ENCODE peak calls at places on chromosome 13, in five cellular contexts. N is spleen, D is K562, E is heart right ventricle, V is cardiac muscle cell. T is an unnamed sample.

GRCh38 chr13:77031869-77032268 is 4.9 kb upstream of the FBXL3 start:
- DNase-seq in N (no peak), D (no peak), E (no peak), V (no peak), T (no peak)

GRCh38 chr13:53250272-53250875 is 221.8 kb downstream of the OLFM4 start:
- DNase-seq in N (no peak), D (peak; percentile 27), E (no peak), V (peak; percentile 86), T (peak; percentile 72)

GRCh38 chr13:50893211-50893852 is 16.3 kb upstream of the RNASEH2B start:
- DNase-seq in N (no peak), D (no peak), E (no peak), V (no peak), T (no peak)

GRCh38 chr13:78679329-78679728 is 20.4 kb upstream of the OBI1 start:
- DNase-seq in N (no peak), D (no peak), E (no peak), V (peak; percentile 45), T (no peak)

GRCh38 chr13:109715902-109716301 is 70.5 kb downstream of the IRS2 start:
- DNase-seq in N (no peak), D (no peak), E (no peak), V (peak; percentile 39), T (no peak)

GRCh38 chr13:90896022-90896421 is 451.5 kb upstream of the MIR17HG start:
- DNase-seq in N (no peak), D (no peak), E (no peak), V (no peak), T (no peak)

GRCh38 chr13:109494955-109495354 is 291.4 kb downstream of the IRS2 start:
- DNase-seq in N (no peak), D (no peak), E (no peak), V (no peak), T (no peak)

GRCh38 chr13:106277483-106278154 is 257.8 kb downstream of the EFNB2 start:
- DNase-seq in N (no peak), D (no peak), E (peak; percentile 23), V (peak; percentile 5), T (no peak)

GRCh38 chr13:91302070-91302469 is 45.4 kb upstream of the MIR17HG start:
- DNase-seq in N (no peak), D (no peak), E (no peak), V (no peak), T (no peak)

GRCh38 chr13:46114599-46114998 is 9.8 kb upstream of the CPB2 start:
- DNase-seq in N (no peak), D (no peak), E (no peak), V (no peak), T (no peak)

GRCh38 chr13:75364131-75364713 is 117.7 kb downstream of the TBC1D4 start:
- DNase-seq in N (no peak), D (no peak), E (no peak), V (no peak), T (no peak)

GRCh38 chr13:20426766-20427448 is 98.8 kb downstream of the CRYL1 start:
- DNase-seq in N (no peak), D (no peak), E (no peak), V (no peak), T (no peak)

GRCh38 chr13:46160474-46161066 is 21.4 kb downstream of the LCP1 start:
- DNase-seq in N (no peak), D (peak; percentile 55), E (no peak), V (peak; percentile 45), T (no peak)

GRCh38 chr13:23432589-23432988 is 913 bp downstream of the SACS start:
- DNase-seq in N (no peak), D (no peak), E (no peak), V (no peak), T (no peak)

GRCh38 chr13:71290963-71291937 is 575.8 kb downstream of the DACH1 start:
- DNase-seq in N (no peak), D (no peak), E (no peak), V (no peak), T (no peak)

GRCh38 chr13:95530178-95530577 is 22.3 kb upstream of the CLDN10 start:
- DNase-seq in N (no peak), D (no peak), E (no peak), V (no peak), T (no peak)

GRCh38 chr13:32179708-32180107 is 135.5 kb downstream of the ZAR1L start:
- DNase-seq in N (no peak), D (no peak), E (no peak), V (no peak), T (no peak)

GRCh38 chr13:29551214-29551613 is 44.3 kb downstream of the SLC7A1 start:
- DNase-seq in N (no peak), D (no peak), E (no peak), V (no peak), T (no peak)

GRCh38 chr13:35884211-35884610 is 247.0 kb downstream of the DCLK1 start:
- DNase-seq in N (no peak), D (no peak), E (no peak), V (no peak), T (no peak)

GRCh38 chr13:35881360-35881759 is 249.8 kb downstream of the DCLK1 start:
- DNase-seq in N (no peak), D (no peak), E (no peak), V (no peak), T (no peak)

GRCh38 chr13:35887028-35887666 is 244.0 kb downstream of the DCLK1 start:
- DNase-seq in N (no peak), D (no peak), E (no peak), V (no peak), T (no peak)

GRCh38 chr13:35879111-35879510 is 252.1 kb downstream of the DCLK1 start:
- DNase-seq in N (no peak), D (no peak), E (no peak), V (no peak), T (no peak)

DNA sequence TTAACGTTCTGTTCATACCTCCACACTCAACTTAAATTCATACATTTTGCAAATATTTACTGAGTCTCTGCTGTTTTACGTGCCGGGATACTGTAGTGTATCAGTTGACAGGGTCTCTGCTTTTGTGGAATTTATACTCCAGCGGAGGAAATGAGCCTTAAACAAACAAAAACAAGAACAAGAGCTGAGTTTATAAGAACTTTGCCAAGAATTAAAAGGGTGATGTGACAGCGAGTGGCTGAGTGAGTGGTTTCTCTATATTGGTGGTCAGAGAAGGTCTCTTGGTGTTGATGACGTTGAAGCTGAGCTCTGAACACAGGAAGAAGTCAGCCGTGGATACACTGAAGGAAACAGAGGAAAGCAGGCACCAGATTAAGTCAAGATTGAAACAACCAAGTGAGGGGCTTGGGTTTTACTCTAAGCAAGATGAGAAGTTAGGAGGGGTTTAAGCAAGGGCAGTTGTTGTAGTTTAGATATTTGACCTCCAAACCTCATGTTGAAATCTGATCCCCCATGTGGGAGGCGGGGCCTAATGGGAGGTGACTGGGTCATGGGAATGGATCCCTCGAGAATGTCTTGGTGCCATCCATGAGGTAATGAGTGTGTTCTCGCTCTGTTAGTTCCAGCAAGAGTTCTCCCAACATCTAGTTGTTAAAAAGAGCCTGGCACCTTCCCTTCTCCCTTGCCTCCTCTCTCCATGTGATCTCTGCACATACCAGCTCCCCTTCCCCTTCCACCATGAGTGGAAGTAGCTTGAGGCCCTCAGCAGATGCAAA is 248.3 kb downstream of the DCLK1 start:
- DNase-seq in N (no peak), D (no peak), E (no peak), V (no peak), T (no peak)
- TF ChIP-seq CTCF in N (no peak), D (no peak), E (no peak), V (no peak), T (no peak)

DNA sequence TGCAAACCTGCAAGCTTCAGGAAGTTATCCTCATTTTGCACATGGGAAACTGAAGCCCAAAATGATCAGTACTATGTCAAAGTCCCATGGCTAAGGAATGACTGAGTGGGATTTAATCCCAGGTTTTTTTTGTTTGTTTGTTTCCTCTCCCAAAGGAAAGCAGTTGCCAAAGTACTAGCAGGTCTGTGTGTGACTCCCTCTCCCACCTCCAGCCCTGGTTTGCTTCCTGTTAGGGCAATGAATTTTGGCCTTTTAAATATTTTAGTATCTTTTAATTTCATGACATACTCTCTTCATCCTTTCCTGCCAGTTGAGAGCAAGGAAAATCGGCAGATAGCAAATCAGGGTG is 134.1 kb upstream of the RNF113B start:
- DNase-seq in N (no peak), D (no peak), E (no peak), V (no peak), T (no peak)
- H3K4me1 ChIP-seq in N (peaks cover 12% of the 10 kb centered on the region), D (no peaks in the 10 kb centered on the region), E (peaks cover 8% of the 10 kb centered on the region), V (peaks cover 21% of the 10 kb centered on the region), T (peaks cover 33% of the 10 kb centered on the region)

GRCh38 chr13:63085851-63086250 is 1670.2 kb upstream of the PCDH20 start:
- DNase-seq in N (no peak), D (no peak), E (no peak), V (no peak), T (no peak)

GRCh38 chr13:63088226-63088625 is 1672.6 kb upstream of the PCDH20 start:
- DNase-seq in N (no peak), D (no peak), E (no peak), V (no peak), T (no peak)

GRCh38 chr13:63081400-63082014 is 1665.9 kb upstream of the PCDH20 start:
- DNase-seq in N (no peak), D (no peak), E (no peak), V (no peak), T (no peak)

DNA sequence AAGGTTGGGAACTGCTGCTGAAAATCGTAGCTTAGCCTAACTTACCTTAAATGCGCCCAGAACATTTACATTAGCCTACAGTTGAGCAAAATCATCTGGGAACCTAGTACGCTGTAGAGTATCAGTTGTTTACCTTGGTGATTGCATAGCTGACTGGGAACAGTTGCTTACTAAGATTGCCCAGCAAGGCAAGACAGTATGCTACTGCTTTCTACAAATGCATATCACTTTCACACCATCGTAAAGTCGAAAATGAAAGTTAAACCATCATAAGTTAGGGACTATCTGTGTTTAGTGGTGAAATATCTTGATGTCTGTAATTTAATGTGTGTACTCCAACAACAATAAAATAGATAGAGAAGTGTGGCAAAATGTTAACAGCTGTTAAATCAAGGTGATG is 1670.6 kb upstream of the PCDH20 start:
- DNase-seq in N (no peak), D (no peak), E (no peak), V (no peak), T (no peak)
- TF ChIP-seq CTCF in N (no peak), D (no peak), E (no peak), V (no peak), T (no peak)

GRCh38 chr13:114319441-114319871 is 5.2 kb downstream of the CHAMP1 start:
- DNase-seq in N (no peak), D (no peak), E (no peak), V (no peak), T (no peak)
- H3K4me1 ChIP-seq in N (peaks cover 60% of the 10 kb centered on the region), D (peaks cover 22% of the 10 kb centered on the region), E (peaks cover 36% of the 10 kb centered on the region), V (peaks cover 28% of the 10 kb centered on the region), T (peaks cover 4% of the 10 kb centered on the region)

GRCh38 chr13:37966266-37966665 is 96.7 kb upstream of the TRPC4 start:
- DNase-seq in N (no peak), D (no peak), E (no peak), V (no peak), T (no peak)

GRCh38 chr13:37959284-37959683 is 89.7 kb upstream of the TRPC4 start:
- DNase-seq in N (no peak), D (peak; percentile 73), E (no peak), V (no peak), T (no peak)

GRCh38 chr13:37956536-37956935 is 87.0 kb upstream of the TRPC4 start:
- DNase-seq in N (no peak), D (no peak), E (no peak), V (no peak), T (no peak)

DNA sequence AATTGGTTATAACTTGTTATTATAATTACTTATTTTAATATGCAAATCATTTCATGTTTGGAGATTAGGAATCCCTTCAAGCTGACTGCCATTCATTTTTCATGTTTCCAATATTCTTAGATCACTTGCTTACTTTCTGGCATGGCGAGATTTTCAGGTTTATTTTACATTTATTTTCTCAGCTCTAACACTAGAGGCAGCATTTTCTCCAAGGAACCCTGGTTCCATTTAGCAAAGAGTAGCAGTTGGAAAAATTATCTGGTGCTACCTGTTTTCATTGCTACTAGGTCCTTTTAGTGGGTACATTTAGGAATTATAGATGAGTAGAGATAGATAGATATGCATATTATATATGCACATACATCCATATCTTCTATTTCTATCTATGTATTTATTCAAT is 90.9 kb upstream of the TRPC4 start:
- DNase-seq in N (no peak), D (peak; percentile 10), E (no peak), V (no peak), T (peak; percentile 14)
- TF ChIP-seq CTCF in N (no peak), D (peak; percentile 25), E (no peak), V (peak; percentile 31), T (peak; percentile 33)